ENCODE peak calls at places on chromosome 13, in eight cellular contexts. Y is frontal cortex; Q is H9; U is ELR; R is Ammon's horn; X is stimulated activated CD4-positive, alpha-beta T cell treated with anti-CD3 and anti-CD28 coated beads, Interleukin-12 subunit alpha, Interleukin-12 subunit beta, amount 100 ng/mL, for 48 hours; O is neural progenitor cell; H is activated naive CD8-positive, alpha-beta T cell treated with anti-CD3 and anti-CD28 coated beads, Interleukin-2, amount 10 ng/mL, durations not matched to agents 7 days and 5 days. A is an unnamed sample.

GRCh38 chr13:76148374-76148773 is 512.2 kb downstream of the LMO7 start:
- DNase-seq in H (no peak), U (no peak), R (no peak), O (no peak), X (no peak), Q (no peak), Y (no peak), A (no peak)

GRCh38 chr13:46097015-46097414 is 7.8 kb downstream of the CPB2 start:
- DNase-seq in R (peak; percentile 81), X (no peak), Q (no peak), Y (no peak), H (no peak), U (no peak), O (no peak), A (no peak)

GRCh38 chr13:113577881-113578435 is 6.6 kb upstream of the TFDP1 start:
- DNase-seq in O (no peak), U (no peak), X (no peak), Y (no peak), R (no peak), H (no peak), Q (no peak), A (no peak)

GRCh38 chr13:27578121-27579030 is 42.0 kb downstream of the LNX2 start:
- DNase-seq in X (no peak), Q (no peak), U (peak; percentile 46), H (no peak), Y (no peak), R (peak; percentile 16), O (no peak), A (no peak)

GRCh38 chr13:61410669-61411297 is 4.9 kb downstream of the PCDH20 start:
- DNase-seq in Y (no peak), Q (no peak), X (no peak), H (no peak), R (no peak), U (peak; percentile 10), O (peak; percentile 16), A (peak; percentile 25)

GRCh38 chr13:46609726-46610125 is 56.8 kb downstream of the LRCH1 start:
- DNase-seq in X (no peak), O (no peak), Q (no peak), Y (no peak), R (no peak), U (no peak), H (no peak), A (no peak)

GRCh38 chr13:50483416-50483815 is 360.1 kb downstream of the DLEU7 start:
- DNase-seq in R (no peak), H (no peak), Q (no peak), Y (no peak), U (no peak), X (no peak), O (no peak), A (peak; percentile 0)

GRCh38 chr13:60152114-60152513 is 11.6 kb downstream of the DIAPH3 start:
- DNase-seq in O (no peak), H (no peak), Q (no peak), Y (no peak), X (no peak), U (peak; percentile 23), R (no peak), A (no peak)

GRCh38 chr13:39474600-39474999 is 128.4 kb downstream of the LHFPL6 start:
- DNase-seq in R (no peak), U (no peak), Y (no peak), O (no peak), Q (no peak), H (no peak), X (no peak), A (no peak)

GRCh38 chr13:113442354-113442984 is 10.8 kb downstream of the ADPRHL1 start:
- DNase-seq in Y (no peak), U (no peak), Q (no peak), X (no peak), O (no peak), R (no peak), H (no peak), A (no peak)

GRCh38 chr13:46961719-46962118 is 64.9 kb upstream of the HTR2A start:
- DNase-seq in X (no peak), Q (no peak), O (no peak), U (peak; percentile 89), H (no peak), R (no peak), Y (no peak), A (no peak)

GRCh38 chr13:50687545-50687944 is 155.9 kb downstream of the DLEU7 start:
- DNase-seq in X (no peak), O (no peak), H (no peak), R (no peak), U (no peak), Y (no peak), Q (no peak), A (no peak)

GRCh38 chr13:97068146-97068545 is 73.9 kb upstream of the OXGR1 start:
- DNase-seq in X (no peak), Q (no peak), R (no peak), Y (no peak), H (no peak), O (no peak), U (no peak), A (peak; percentile 9)

GRCh38 chr13:111115841-111116500 is 861 bp downstream of the ARHGEF7 start:
- DNase-seq in Y (peak; percentile 40), R (no peak), O (peak; percentile 75), Q (no peak), X (no peak), U (peak; percentile 56), H (no peak), A (peak; percentile 88)

GRCh38 chr13:27834095-27834494 is 41.8 kb downstream of the GSX1 start:
- DNase-seq in Q (no peak), U (no peak), R (no peak), X (no peak), Y (no peak), O (no peak), H (no peak), A (no peak)

GRCh38 chr13:114134111-114134943 is 1.9 kb upstream of the RASA3 start:
- DNase-seq in R (no peak), U (no peak), Q (no peak), Y (no peak), H (peak; percentile 44), X (no peak), O (peak; percentile 60), A (peak; percentile 75)

GRCh38 chr13:33230178-33230881 is 55.2 kb downstream of the STARD13 start:
- DNase-seq in H (no peak), R (no peak), Q (no peak), Y (no peak), X (no peak), O (no peak), U (peak; percentile 88), A (no peak)

GRCh38 chr13:74210693-74211393 is 76.6 kb upstream of the KLF12 start:
- DNase-seq in R (no peak), Y (no peak), U (peak; percentile 97), O (no peak), Q (no peak), X (no peak), H (no peak), A (no peak)